ENCODE peak calls at places on chromosomes 4 and X, in ten cellular contexts. I is OCI-LY7, M is mesendoderm, N is HepG2, G is GM23338, U is endothelial cell of umbilical vein, D is fibroblast of lung, K is H1, A is HCT116, B is GM23248. J is an unnamed sample.

GRCh38 chr4:2249526-2249991 is 7.6 kb upstream of the HAUS3 start:
- DNase-seq in M (no peak), A (no peak), I (no peak), B (no peak), N (no peak), K (no peak), D (no peak), U (no peak), G (no peak), J (peak; percentile 59)

GRCh38 chr4:185566972-185567749 is 31.9 kb upstream of the PDLIM3 start:
- DNase-seq in G (no peak), M (peak; percentile 87), N (peak; percentile 78), B (peak; percentile 76), U (peak; percentile 93), A (no peak), K (no peak), I (no peak), D (peak; percentile 90), J (peak; percentile 69)

GRCh38 chr4:41678086-41678485 is 70.4 kb downstream of the PHOX2B start:
- DNase-seq in K (no peak), B (peak; percentile 52), A (no peak), I (no peak), N (no peak), U (no peak), G (no peak), M (peak; percentile 8), D (peak; percentile 21), J (no peak)

GRCh38 chrX:2719774-2720447 is 28.8 kb downstream of the CD99 start:
- DNase-seq in I (no peak), M (no peak), U (no peak), B (no peak), G (no peak), N (peak; percentile 8), D (no peak), K (no peak), A (no peak), J (no peak)

GRCh38 chrX:72094894-72095293 is 36.8 kb downstream of the RTL5 start:
- DNase-seq in M (peak; percentile 94), A (no peak), G (peak; percentile 46), N (no peak), D (peak; percentile 18), B (no peak), I (no peak), U (peak; percentile 90), K (no peak), J (no peak)

GRCh38 chrX:129738466-129739308 is at the start of gene XPNPEP2:
- DNase-seq in I (no peak), U (no peak), K (no peak), N (no peak), M (peak; percentile 48), G (peak; percentile 22), B (peak; percentile 51), D (peak; percentile 80), A (no peak), J (no peak)

GRCh38 chrX:71998836-71999509 is 88.3 kb downstream of the NHSL2 start:
- DNase-seq in B (peak; percentile 51), A (peak; percentile 12), I (peak; percentile 40), M (peak; percentile 57), K (no peak), N (peak; percentile 12), U (peak; percentile 36), G (peak; percentile 70), D (peak; percentile 19), J (no peak)

GRCh38 chr4:121070696-121071639 is 1.4 kb downstream of the NDNF start:
- DNase-seq in B (peak; percentile 85), M (peak; percentile 79), G (peak; percentile 80), D (peak; percentile 43), K (peak; percentile 75), I (no peak), A (no peak), N (no peak), U (peak; percentile 13), J (peak; percentile 91)

GRCh38 chr4:13992975-13993495 is 365.5 kb upstream of the BOD1L1 start:
- DNase-seq in B (no peak), I (no peak), K (no peak), U (no peak), M (no peak), N (no peak), A (no peak), D (peak; percentile 14), G (no peak), J (no peak)

GRCh38 chr4:97770222-97770621 is 373.1 kb downstream of the STPG2 start:
- DNase-seq in B (no peak), D (no peak), U (peak; percentile 95), I (no peak), N (no peak), A (no peak), K (no peak), G (no peak), M (no peak), J (no peak)

GRCh38 chrX:139932077-139932900 is 564 bp downstream of the ATP11C start:
- DNase-seq in D (peak; percentile 30), U (peak; percentile 22), A (no peak), G (peak; percentile 56), K (no peak), B (peak; percentile 72), I (peak; percentile 45), M (no peak), N (no peak), J (peak; percentile 86)

GRCh38 chrX:2831471-2832228 is 2.9 kb downstream of the GYG2 start:
- DNase-seq in K (no peak), M (no peak), I (no peak), D (no peak), B (no peak), A (no peak), N (no peak), U (no peak), G (no peak), J (no peak)

GRCh38 chrX:30661228-30661627 is 8.0 kb downstream of the GK start:
- DNase-seq in M (no peak), U (no peak), N (no peak), B (no peak), G (no peak), D (no peak), K (no peak), A (no peak), I (no peak), J (no peak)

GRCh38 chrX:30812326-30812725 is 76.7 kb downstream of the TAB3 start:
- DNase-seq in K (no peak), I (peak; percentile 63), A (no peak), D (no peak), G (no peak), U (no peak), N (peak; percentile 35), M (no peak), B (no peak), J (no peak)

GRCh38 chr4:73690051-73690744 is 50.2 kb upstream of the CXCL8 start:
- DNase-seq in A (no peak), I (no peak), D (peak; percentile 53), K (no peak), U (no peak), M (no peak), N (no peak), G (no peak), B (peak; percentile 75), J (no peak)

GRCh38 chr4:27154706-27155105 is 294.1 kb downstream of the STIM2 start:
- DNase-seq in G (no peak), M (no peak), I (no peak), A (no peak), N (no peak), D (peak; percentile 47), U (no peak), B (peak; percentile 74), K (no peak), J (peak; percentile 22)

GRCh38 chrX:2632533-2633504 is 58.3 kb upstream of the CD99 start:
- DNase-seq in G (no peak), I (peak; percentile 55), D (no peak), K (no peak), N (no peak), U (no peak), A (no peak), B (no peak), M (no peak), J (no peak)

GRCh38 chr4:6106156-6106555 is 87.9 kb upstream of the C4orf50 start:
- DNase-seq in I (no peak), B (no peak), U (no peak), N (no peak), A (no peak), D (no peak), M (no peak), G (no peak), K (no peak), J (peak; percentile 45)

GRCh38 chr4:31187979-31188378 is 467.8 kb downstream of the PCDH7 start:
- DNase-seq in U (no peak), I (no peak), B (no peak), D (peak; percentile 7), N (no peak), G (no peak), A (no peak), K (no peak), M (no peak), J (no peak)

GRCh38 chr4:10022346-10023049 is 1.2 kb upstream of the SLC2A9 start:
- DNase-seq in D (no peak), N (no peak), U (no peak), A (no peak), G (no peak), I (no peak), K (no peak), M (no peak), B (no peak), J (no peak)
- H3K4me2 ChIP-seq in D (no peak overlapping the region), N (peak overlapping the region; percentile 85), U (no peak overlapping the region), A (no peak overlapping the region), G (no peak overlapping the region), I (no peak overlapping the region), K (no peak overlapping the region), M (no peak overlapping the region), B (no peak overlapping the region), J (no peak overlapping the region)

DNA sequence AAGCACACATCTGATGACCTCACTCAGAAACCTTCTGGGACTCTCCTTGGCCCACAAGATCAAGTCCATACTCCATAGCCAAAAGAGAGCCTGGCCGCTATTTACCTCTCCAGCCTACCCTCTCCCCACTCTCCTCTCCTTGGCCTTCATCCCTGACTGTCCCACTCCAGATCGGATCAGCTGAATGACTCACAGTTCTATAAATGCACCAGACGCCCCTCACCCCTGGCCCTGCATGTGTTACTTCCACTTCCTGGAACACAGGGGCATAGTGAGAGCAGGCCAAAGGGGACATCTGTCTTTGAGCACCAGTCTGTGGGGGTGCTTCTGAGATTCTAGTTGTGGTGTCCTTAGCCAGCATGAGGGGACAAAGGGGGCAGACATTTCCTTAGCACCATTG is 62.4 kb downstream of the PJA1 start:
- DNase-seq in I (no peak), M (no peak), D (no peak), A (no peak), B (no peak), G (no peak), K (no peak), U (no peak), N (no peak), J (peak; percentile 69)
- H3K4me1 ChIP-seq in I (no peaks in the 10 kb centered on the region), M (peaks cover 6% of the 10 kb centered on the region), D (no peaks in the 10 kb centered on the region), A (peaks cover 9% of the 10 kb centered on the region), B (no peaks in the 10 kb centered on the region), G (no peaks in the 10 kb centered on the region), K (no peaks in the 10 kb centered on the region), U (no peaks in the 10 kb centered on the region), N (no peaks in the 10 kb centered on the region), J (no peaks in the 10 kb centered on the region)

GRCh38 chr4:186724861-186725419 is 1.3 kb upstream of the FAT1 start:
- DNase-seq in K (no peak), N (no peak), U (peak; percentile 25), G (no peak), I (no peak), B (peak; percentile 58), M (peak; percentile 66), A (no peak), D (peak; percentile 46), J (peak; percentile 78)
- H3K79me2 ChIP-seq in K (peaks cover 31% of the 10 kb centered on the region), N (peaks cover 73% of the 10 kb centered on the region), U (no peaks in the 10 kb centered on the region), G (peaks cover 37% of the 10 kb centered on the region), I (no peaks in the 10 kb centered on the region), B (peaks cover 66% of the 10 kb centered on the region), M (peaks cover 10% of the 10 kb centered on the region), A (peaks cover 80% of the 10 kb centered on the region), D (peaks cover 62% of the 10 kb centered on the region), J (peaks cover 68% of the 10 kb centered on the region)

GRCh38 chrX:331772-332495 is 13.3 kb upstream of the GTPBP6 start:
- DNase-seq in K (no peak), D (no peak), M (no peak), N (no peak), A (no peak), B (no peak), G (no peak), I (no peak), U (no peak), J (peak; percentile 90)
- H3K4me2 ChIP-seq in K (peak overlapping the region; percentile 46), D (no peak overlapping the region), M (no peak overlapping the region), N (no peak overlapping the region), A (peak overlapping the region; percentile 59), B (peak overlapping the region; percentile 32), G (peak overlapping the region; percentile 87), I (no peak overlapping the region), U (peak overlapping the region; percentile 46), J (peak overlapping the region; percentile 73)